ENCODE peak calls at places on chromosome 21, in six cellular contexts. U is GM12878, F is K562, O is WTC11, N is HepG2, B is H1. G is an unnamed sample.

GRCh38 chr21:36909901-36910561 is 56.4 kb downstream of the HLCS start:
- DNase-seq in O (no peak), B (no peak), N (peak), U (no peak), F (no peak), G (no peak)

GRCh38 chr21:28445081-28445830 is 547.4 kb downstream of the LTN1 start:
- DNase-seq in N (no peak), U (no peak), F (no peak), B (no peak), O (no peak), G (no peak)

GRCh38 chr21:26846036-26846931 is 1.1 kb upstream of the ADAMTS1 start:
- DNase-seq in U (no peak), N (no peak), F (no peak), O (peak), B (peak), G (peak)

GRCh38 chr21:14687277-14687642 is 141.1 kb upstream of the SAMSN1 start:
- DNase-seq in B (no peak), U (peak), O (no peak), N (no peak), F (no peak), G (no peak)

GRCh38 chr21:44773291-44773932 is 28.2 kb downstream of the UBE2G2 start:
- DNase-seq in O (no peak), U (no peak), F (no peak), N (no peak), B (no peak), G (no peak)

GRCh38 chr21:46118871-46119564 is 21.1 kb downstream of the COL6A2 start:
- DNase-seq in F (no peak), O (peak), B (peak), U (no peak), N (no peak), G (no peak)

GRCh38 chr21:15204887-15205286 is 140.1 kb upstream of the NRIP1 start:
- DNase-seq in N (no peak), F (no peak), B (no peak), U (no peak), O (no peak), G (no peak)

GRCh38 chr21:25561668-25562641 is 45.3 kb downstream of the MRPL39 start:
- DNase-seq in N (no peak), F (no peak), U (peak), B (peak), O (peak), G (peak)

GRCh38 chr21:44984792-44985440 is 45.1 kb downstream of the SLX9 start:
- DNase-seq in U (no peak), O (peak), N (peak), F (no peak), B (no peak), G (peak)

GRCh38 chr21:36627242-36627641 is 71.7 kb upstream of the SIM2 start:
- DNase-seq in O (no peak), U (no peak), N (no peak), B (no peak), F (no peak), G (no peak)

GRCh38 chr21:26806734-26807372 is 38.4 kb downstream of the ADAMTS1 start:
- DNase-seq in F (no peak), U (no peak), B (no peak), N (no peak), O (no peak), G (no peak)

GRCh38 chr21:45989355-45990048 is 7.9 kb downstream of the COL6A1 start:
- DNase-seq in U (no peak), N (no peak), O (peak), B (no peak), F (no peak), G (no peak)

GRCh38 chr21:15009964-15010363 is 54.8 kb downstream of the NRIP1 start:
- DNase-seq in N (no peak), U (no peak), F (no peak), O (no peak), B (no peak), G (no peak)

GRCh38 chr21:16418663-16419062 is 688.9 kb downstream of the USP25 start:
- DNase-seq in F (no peak), B (no peak), O (no peak), U (no peak), N (no peak), G (no peak)

GRCh38 chr21:45994086-45994661 is 12.6 kb downstream of the COL6A1 start:
- DNase-seq in B (no peak), O (no peak), F (no peak), U (no peak), N (no peak), G (no peak)

GRCh38 chr21:45330851-45331261 is 43.2 kb upstream of the POFUT2 start:
- DNase-seq in F (no peak), B (no peak), U (no peak), N (no peak), O (no peak), G (no peak)

GRCh38 chr21:20645344-20645743 is 352.9 kb upstream of the NCAM2 start:
- DNase-seq in U (no peak), F (no peak), O (no peak), N (no peak), B (no peak), G (no peak)

GRCh38 chr21:25421327-25422028 is 185.8 kb downstream of the MRPL39 start:
- DNase-seq in O (peak), F (no peak), U (peak), N (no peak), B (no peak), G (peak)

GRCh38 chr21:18617291-18617690 is 213.7 kb upstream of the TMPRSS15 start:
- DNase-seq in N (no peak), U (no peak), B (no peak), F (no peak), O (no peak), G (no peak)

GRCh38 chr21:27764056-27764455 is 797.2 kb upstream of the ADAMTS5 start:
- DNase-seq in U (no peak), B (no peak), O (no peak), F (no peak), N (no peak), G (no peak)

GRCh38 chr21:37407719-37408455 is 41.3 kb downstream of the DYRK1A start:
- DNase-seq in F (no peak), B (no peak), O (no peak), U (peak), N (no peak), G (no peak)

GRCh38 chr21:28892550-28893111 is 100.0 kb downstream of the LTN1 start:
- DNase-seq in B (no peak), U (no peak), N (no peak), F (no peak), O (no peak), G (no peak)

GRCh38 chr21:37006521-37007291 is at the start of gene RIPPLY3:
- DNase-seq in F (no peak), B (peak), O (peak), N (no peak), U (no peak), G (peak)

GRCh38 chr21:28540514-28540913 is 452.2 kb downstream of the LTN1 start:
- DNase-seq in F (no peak), U (no peak), N (no peak), O (no peak), B (no peak), G (no peak)

GRCh38 chr21:46308431-46308830 is 15.2 kb downstream of the C21orf58 start:
- DNase-seq in U (no peak), O (no peak), F (no peak), N (no peak), B (no peak), G (no peak)

GRCh38 chr21:45352621-45353125 is 52.3 kb upstream of the COL18A1 start:
- DNase-seq in N (no peak), F (no peak), B (no peak), U (no peak), O (no peak), G (no peak)

GRCh38 chr21:14863745-14864210 is 201.0 kb downstream of the NRIP1 start:
- DNase-seq in F (peak), B (no peak), N (peak), U (no peak), O (no peak), G (no peak)

GRCh38 chr21:46634966-46635323 is 529 bp upstream of the PRMT2 start:
- DNase-seq in F (peak), N (peak), B (no peak), U (peak), O (peak), G (peak)

GRCh38 chr21:37367301-37367757 is 756 bp downstream of the DYRK1A start:
- DNase-seq in B (no peak), N (no peak), F (no peak), U (no peak), O (no peak), G (no peak)

GRCh38 chr21:39938086-39938611 is 70.9 kb downstream of the PCP4 start:
- DNase-seq in O (no peak), U (no peak), F (no peak), N (no peak), B (no peak), G (no peak)

GRCh38 chr21:28804089-28804670 is 188.5 kb downstream of the LTN1 start:
- DNase-seq in O (no peak), U (no peak), F (no peak), B (no peak), N (no peak), G (no peak)

GRCh38 chr21:37681711-37682110 is 234.5 kb downstream of the KCNJ6 start:
- DNase-seq in O (no peak), B (no peak), F (no peak), N (no peak), U (no peak), G (no peak)

GRCh38 chr21:21290751-21291150 is 292.5 kb downstream of the NCAM2 start:
- DNase-seq in N (no peak), O (no peak), B (no peak), F (no peak), U (no peak), G (no peak)

GRCh38 chr21:45905196-45905595 is 76.4 kb upstream of the COL6A1 start:
- DNase-seq in F (no peak), O (no peak), N (no peak), B (no peak), U (no peak), G (no peak)

GRCh38 chr21:27189870-27190269 is 223.0 kb upstream of the ADAMTS5 start:
- DNase-seq in N (no peak), U (no peak), B (no peak), F (no peak), O (no peak), G (no peak)

GRCh38 chr21:29096619-29097018 is 23.2 kb upstream of the CCT8 start:
- DNase-seq in O (no peak), U (no peak), B (no peak), F (no peak), N (no peak), G (no peak)

GRCh38 chr21:18114735-18115134 is 129.9 kb upstream of the CHODL start:
- DNase-seq in N (no peak), O (no peak), F (no peak), U (no peak), B (no peak), G (no peak)

GRCh38 chr21:45632165-45632896 is 11.2 kb upstream of the PCBP3 start:
- DNase-seq in F (no peak), O (no peak), B (no peak), U (no peak), N (no peak), G (no peak)

GRCh38 chr21:24223625-24224024 is 1383.7 kb downstream of the MRPL39 start:
- DNase-seq in U (no peak), F (no peak), O (no peak), B (no peak), N (no peak), G (no peak)

GRCh38 chr21:31845151-31845550 is 27.7 kb upstream of the HUNK start:
- DNase-seq in N (no peak), O (no peak), F (no peak), B (no peak), U (no peak), G (peak)

GRCh38 chr21:31855180-31855579 is 17.6 kb upstream of the HUNK start:
- DNase-seq in U (no peak), N (no peak), F (no peak), B (no peak), O (no peak), G (no peak)

GRCh38 chr21:31846690-31847089 is 26.1 kb upstream of the HUNK start:
- DNase-seq in O (no peak), B (no peak), U (no peak), N (no peak), F (no peak), G (no peak)

GRCh38 chr21:31848339-31848985 is 24.4 kb upstream of the HUNK start:
- DNase-seq in N (no peak), F (no peak), O (no peak), B (no peak), U (no peak), G (no peak)

DNA sequence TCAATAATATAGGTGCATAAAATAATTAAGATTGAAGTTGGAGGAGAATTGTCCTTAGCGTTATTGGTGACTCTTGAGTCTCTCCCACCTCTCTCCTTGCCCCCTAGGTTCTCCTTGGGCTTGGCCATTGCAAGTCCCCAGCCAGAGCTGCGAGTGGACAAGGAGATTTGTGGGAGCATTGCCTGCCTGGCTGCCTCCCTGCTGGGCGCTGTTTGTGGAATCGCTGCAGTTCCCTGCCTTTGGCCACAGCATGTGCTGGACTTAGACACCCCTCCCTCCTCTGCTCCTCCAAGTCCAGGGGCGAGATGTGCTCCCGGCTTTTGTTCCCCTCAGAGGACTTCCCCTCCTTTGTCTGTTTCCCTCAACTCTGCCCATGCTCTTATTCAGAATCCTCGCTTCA is 21.9 kb upstream of the HUNK start:
- DNase-seq in F (no peak), O (no peak), U (no peak), B (no peak), N (no peak), G (no peak)
- TF ChIP-seq CREB1 in F (no peak), O (no peak), U (no peak), B (no peak), N (no peak), G (no peak)

GRCh38 chr21:31753949-31754348 is 22.0 kb upstream of the SCAF4 start:
- DNase-seq in B (no peak), O (no peak), N (no peak), F (no peak), U (no peak), G (peak)

GRCh38 chr21:31754561-31754960 is 22.6 kb upstream of the SCAF4 start:
- DNase-seq in U (no peak), O (no peak), N (no peak), F (no peak), B (no peak), G (no peak)

GRCh38 chr21:31752967-31753366 is 21.0 kb upstream of the SCAF4 start:
- DNase-seq in O (no peak), F (no peak), U (no peak), B (no peak), N (no peak), G (no peak)

GRCh38 chr21:31750843-31751242 is 18.9 kb upstream of the SCAF4 start:
- DNase-seq in N (no peak), B (no peak), U (no peak), O (no peak), F (peak), G (no peak)

DNA sequence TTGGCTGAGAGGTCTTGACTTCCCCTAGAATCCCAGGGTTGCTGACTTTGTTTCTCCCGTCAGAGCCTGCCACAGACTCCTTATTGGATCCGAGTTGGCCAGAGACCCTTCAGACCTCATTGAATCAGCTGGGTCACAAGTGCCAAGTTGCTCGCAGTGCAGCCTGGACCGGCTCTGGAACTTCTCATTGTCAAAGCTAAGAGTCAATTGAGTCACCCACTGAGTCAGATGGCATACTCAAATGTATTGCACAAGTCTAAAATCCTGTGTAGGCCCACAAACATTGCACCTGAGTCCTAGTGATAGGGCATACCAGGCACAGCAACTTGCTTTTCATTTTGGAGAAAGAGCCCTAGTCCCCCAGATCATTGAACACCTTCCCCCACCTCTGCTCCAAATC is 20.4 kb upstream of the SCAF4 start:
- DNase-seq in B (no peak), F (peak), O (no peak), U (no peak), N (no peak), G (no peak)
- TF ChIP-seq CREB1 in B (no peak), F (no peak), O (no peak), U (no peak), N (no peak), G (no peak)

DNA sequence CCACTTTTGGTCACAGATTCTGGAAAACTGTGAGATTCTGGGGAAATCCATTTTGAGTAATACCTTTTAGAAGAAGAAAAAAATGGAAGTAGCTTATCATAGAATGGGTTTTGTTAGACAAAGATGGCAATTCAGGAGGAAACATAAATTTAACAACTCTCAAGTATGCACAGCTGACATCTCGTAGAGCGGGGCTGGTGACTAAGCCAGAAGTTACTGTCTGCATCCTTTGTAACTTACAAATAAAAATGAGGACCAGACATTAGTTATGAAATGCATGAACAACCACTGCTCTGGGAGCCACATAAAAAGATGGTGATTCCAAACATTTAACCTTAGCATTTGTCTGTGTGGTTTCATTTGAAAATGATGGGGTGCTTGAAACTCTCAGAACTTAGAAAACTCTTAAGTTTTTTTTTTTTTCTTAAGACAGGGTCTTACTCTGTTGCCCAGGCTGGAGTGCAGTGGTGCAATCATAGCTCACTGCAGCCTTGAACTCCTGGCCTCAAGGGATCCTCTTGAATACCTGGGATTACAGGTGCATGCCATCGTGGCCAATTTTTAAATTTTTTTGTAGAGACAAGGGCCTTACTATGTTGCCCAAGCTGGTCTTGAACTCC is 49.2 kb upstream of the ATP5PO start:
- DNase-seq in O (no peak), B (no peak), N (no peak), F (no peak), U (no peak), G (no peak)
- TF ChIP-seq CREB1 in O (no peak), B (no peak), N (no peak), F (no peak), U (no peak), G (no peak)

DNA sequence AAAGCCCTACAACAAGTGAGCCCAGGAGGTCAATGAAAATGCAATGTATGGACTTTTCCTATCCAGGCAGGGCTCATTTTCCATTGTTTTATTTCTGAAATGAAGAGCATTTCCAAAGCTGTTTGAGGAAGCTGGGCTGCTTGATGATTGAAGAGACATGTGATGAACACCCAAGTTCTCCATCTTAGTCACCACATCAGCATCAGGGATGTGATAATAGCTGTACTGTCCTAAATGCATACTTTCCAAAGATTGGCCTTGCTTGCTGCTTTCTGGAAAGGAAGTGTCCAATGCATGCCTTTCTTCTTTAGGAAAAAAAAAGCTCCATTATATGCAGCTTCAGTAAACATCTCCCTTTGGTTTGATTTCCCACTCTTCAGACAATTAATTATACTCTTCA is 425.9 kb upstream of the RUNX1 start:
- DNase-seq in U (no peak), N (no peak), F (no peak), B (no peak), O (no peak), G (no peak)
- TF ChIP-seq CREB1 in U (no peak), N (no peak), F (no peak), B (no peak), O (no peak), G (no peak)

GRCh38 chr21:30282850-30283249 is at the start of gene KRTAP24-1:
- DNase-seq in O (no peak), F (no peak), U (no peak), N (no peak), B (no peak), G (no peak)
- TF ChIP-seq CREB1 in O (no peak), F (no peak), U (no peak), N (no peak), B (no peak), G (no peak)

GRCh38 chr21:43640437-43640836 is 18.9 kb downstream of the HSF2BP start:
- DNase-seq in B (no peak), N (no peak), F (no peak), O (no peak), U (no peak), G (no peak)
- TF ChIP-seq CREB1 in B (no peak), N (no peak), F (no peak), O (no peak), U (no peak), G (no peak)

GRCh38 chr21:41786521-41786987 is 19.7 kb upstream of the RIPK4 start:
- DNase-seq in B (no peak), N (no peak), U (no peak), F (no peak), O (no peak), G (no peak)

GRCh38 chr21:41781047-41781405 is 14.2 kb upstream of the RIPK4 start:
- DNase-seq in B (no peak), O (no peak), U (no peak), F (no peak), N (no peak), G (no peak)

GRCh38 chr21:41780337-41781046 is 13.6 kb upstream of the RIPK4 start:
- DNase-seq in O (no peak), U (no peak), F (no peak), B (no peak), N (no peak), G (no peak)

GRCh38 chr21:41784456-41785102 is 17.7 kb upstream of the RIPK4 start:
- DNase-seq in O (no peak), F (no peak), N (no peak), U (no peak), B (no peak), G (no peak)

DNA sequence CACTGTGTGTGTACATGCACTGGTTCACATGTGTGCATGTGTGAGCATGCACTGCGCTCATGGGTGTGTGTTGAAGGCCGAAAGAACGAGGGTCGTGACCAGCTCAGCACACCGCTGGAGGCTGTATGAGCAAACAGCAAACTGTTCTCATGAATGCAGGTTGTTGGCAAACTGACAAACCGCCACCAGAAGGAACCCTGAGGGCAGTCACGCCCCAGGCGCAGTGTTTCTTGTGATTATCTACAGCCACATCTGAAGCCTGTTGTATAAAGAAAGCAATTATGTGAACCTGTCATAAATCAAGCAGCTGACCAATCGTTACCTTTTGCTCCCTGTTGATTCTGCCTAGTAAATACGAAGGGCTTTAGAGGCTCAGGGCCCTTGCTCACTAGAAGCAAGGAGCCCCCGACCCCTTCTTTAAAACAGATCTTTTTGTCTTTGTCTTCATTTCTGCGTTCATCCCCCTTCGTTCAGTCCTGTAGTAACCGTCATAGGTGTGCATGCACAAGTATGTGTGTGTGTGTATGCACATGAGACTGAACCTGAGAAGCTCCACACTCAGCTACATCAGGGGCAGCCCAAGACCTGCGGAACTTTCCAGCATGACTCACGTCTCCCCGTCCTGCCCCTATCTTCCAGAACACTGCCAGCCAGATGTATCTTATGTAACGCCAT is 16.8 kb upstream of the RIPK4 start:
- DNase-seq in B (no peak), O (no peak), U (no peak), N (no peak), F (peak), G (no peak)
- TF ChIP-seq CREB1 in B (no peak), O (no peak), U (no peak), N (no peak), F (no peak), G (no peak)